ENCODE peak calls at places on chromosomes 11 and 22, in eight cellular contexts. I, B, O, T, W, N, P and K are unnamed samples.

GRCh38 chr11:128548655-128549255 is 38.6 kb downstream of the ETS1 start:
- DNase-seq in I (no peak), T (peak), N (peak), P (no peak), O (no peak), W (peak), B (no peak), K (no peak)

GRCh38 chr22:50255099-50255498 is 4.0 kb upstream of the HDAC10 start:
- DNase-seq in I (no peak), T (no peak), N (no peak), P (no peak), B (no peak), W (no peak), O (no peak), K (no peak)

GRCh38 chr11:14672635-14673034 is 29.0 kb downstream of the PDE3B start:
- DNase-seq in T (no peak), I (no peak), B (no peak), W (no peak), N (no peak), P (no peak), O (peak), K (no peak)

GRCh38 chr11:56706486-56706885 is 7.6 kb downstream of the OR9G1 start:
- DNase-seq in T (no peak), P (no peak), B (no peak), I (no peak), W (no peak), O (no peak), N (no peak), K (no peak)

GRCh38 chr11:62841361-62842170 is 2.2 kb upstream of the WDR74 start:
- DNase-seq in W (peak), P (peak), N (peak), B (peak), O (peak), I (peak), T (peak), K (peak)

GRCh38 chr11:34150494-34151151 is 45.2 kb downstream of the NAT10 start:
- DNase-seq in I (no peak), O (no peak), W (no peak), T (no peak), N (no peak), B (no peak), P (no peak), K (no peak)

GRCh38 chr11:23497040-23497439 is 636.8 kb upstream of the CCDC179 start:
- DNase-seq in I (no peak), P (no peak), T (no peak), O (no peak), B (no peak), N (peak), W (no peak), K (no peak)

GRCh38 chr11:65609236-65609635 is 4.8 kb downstream of the MAP3K11 start:
- DNase-seq in I (no peak), P (no peak), B (no peak), O (no peak), T (no peak), N (no peak), W (no peak), K (no peak)

GRCh38 chr22:43153916-43154315 is 2.6 kb downstream of the TSPO start:
- DNase-seq in W (no peak), T (no peak), P (no peak), B (no peak), O (no peak), I (no peak), N (no peak), K (no peak)

GRCh38 chr22:30538280-30538679 is 8.3 kb downstream of the SEC14L6 start:
- DNase-seq in T (no peak), N (peak), P (no peak), I (no peak), O (no peak), W (no peak), B (no peak), K (no peak)

GRCh38 chr11:130635937-130636336 is 187.5 kb downstream of the ADAMTS15 start:
- DNase-seq in I (no peak), W (no peak), O (no peak), B (no peak), P (no peak), T (no peak), N (no peak), K (no peak)

GRCh38 chr11:44120169-44120568 is 24.7 kb downstream of the EXT2 start:
- DNase-seq in W (no peak), N (no peak), P (no peak), B (no peak), I (no peak), T (no peak), O (no peak), K (no peak)

GRCh38 chr11:59654893-59655292 is 13.9 kb downstream of the PATL1 start:
- DNase-seq in B (no peak), O (no peak), T (no peak), N (no peak), P (no peak), I (no peak), W (no peak), K (no peak)

GRCh38 chr11:82105331-82105992 is 628.2 kb downstream of the FAM181B start:
- DNase-seq in P (no peak), N (peak), W (no peak), O (no peak), I (no peak), B (no peak), T (no peak), K (no peak)

GRCh38 chr11:68328374-68329091 is 16.1 kb downstream of the LRP5 start:
- DNase-seq in O (no peak), B (peak), W (no peak), T (no peak), N (no peak), I (no peak), P (no peak), K (no peak)

GRCh38 chr11:63535734-63536133 is 874 bp upstream of the PLAAT4 start:
- DNase-seq in I (no peak), P (no peak), T (peak), N (peak), W (no peak), B (no peak), O (no peak), K (no peak)

GRCh38 chr11:50164050-50164449 is 131.4 kb downstream of the OR4C45 start:
- DNase-seq in T (no peak), W (no peak), N (no peak), I (no peak), P (no peak), O (no peak), B (no peak), K (no peak)

GRCh38 chr11:55967914-55968313 is 1.8 kb downstream of the OR10AG1 start:
- DNase-seq in P (no peak), O (no peak), T (no peak), I (no peak), N (peak), B (no peak), W (no peak), K (no peak)

GRCh38 chr11:47518212-47518959 is 34.5 kb downstream of the CELF1 start:
- DNase-seq in N (peak), B (no peak), T (no peak), I (no peak), O (no peak), P (no peak), W (no peak), K (no peak)

GRCh38 chr11:128058580-128059208 is 528.7 kb downstream of the ETS1 start:
- DNase-seq in B (no peak), I (no peak), O (no peak), T (peak), W (no peak), N (no peak), P (no peak), K (no peak)

GRCh38 chr11:117604349-117604995 is 192.5 kb downstream of the DSCAML1 start:
- DNase-seq in P (peak), T (no peak), N (no peak), W (no peak), O (no peak), B (peak), I (no peak), K (peak)

GRCh38 chr22:48568736-48569330 is 1258.8 kb downstream of the BRD1 start:
- DNase-seq in W (no peak), B (no peak), T (no peak), N (no peak), O (no peak), P (no peak), I (no peak), K (no peak)

GRCh38 chr22:21823740-21824438 is 43.6 kb downstream of the MAPK1 start:
- DNase-seq in B (no peak), I (no peak), O (no peak), P (no peak), W (no peak), T (no peak), N (peak), K (no peak)

GRCh38 chr22:41240377-41241132 is at the start of gene CHADL:
- DNase-seq in W (no peak), I (no peak), B (no peak), P (no peak), N (no peak), T (no peak), O (no peak), K (no peak)

GRCh38 chr22:21025266-21025665 is 7.1 kb downstream of the SLC7A4 start:
- DNase-seq in N (no peak), O (no peak), T (no peak), W (no peak), B (no peak), I (no peak), P (no peak), K (no peak)